ENCODE peak calls at places on chromosomes 6 and 20, in six cellular contexts. N is AG04449, P is left ventricle myocardium inferior, X is adrenal gland, D is nephron progenitor cell, V is heart right ventricle. L is an unnamed sample.

GRCh38 chr20:13085275-13085674 is 76.5 kb downstream of the SPTLC3 start:
- DNase-seq in N (no peak), P (no peak), X (no peak), D (no peak), V (no peak), L (no peak)

GRCh38 chr20:33601861-33602260 is 60.3 kb upstream of the C20orf144 start:
- DNase-seq in N (no peak), P (no peak), X (no peak), D (no peak), V (no peak), L (no peak)

GRCh38 chr20:12874933-12875332 is 133.8 kb upstream of the SPTLC3 start:
- DNase-seq in N (no peak), P (no peak), X (no peak), D (no peak), V (no peak), L (no peak)

GRCh38 chr20:17465236-17465635 is 65.9 kb downstream of the BFSP1 start:
- DNase-seq in N (no peak), P (no peak), X (no peak), D (no peak), V (no peak), L (no peak)

GRCh38 chr20:47233333-47234188 is 122.9 kb downstream of the ZMYND8 start:
- DNase-seq in N (peak; percentile 56), P (no peak), X (no peak), D (no peak), V (no peak), L (no peak)

GRCh38 chr6:139114741-139115140 is 20.1 kb upstream of the HECA start:
- DNase-seq in N (no peak), P (no peak), X (no peak), D (no peak), V (no peak), L (no peak)

GRCh38 chr20:10508468-10509251 is 73.6 kb downstream of the SLX4IP start:
- DNase-seq in N (no peak), P (no peak), X (peak; percentile 41), D (peak; percentile 17), V (no peak), L (no peak)

GRCh38 chr20:37586078-37586477 is 58.4 kb upstream of the BLCAP start:
- DNase-seq in N (no peak), P (no peak), X (no peak), D (no peak), V (no peak), L (no peak)

GRCh38 chr6:152727507-152727906 is 23.1 kb upstream of the VIP start:
- DNase-seq in N (no peak), P (no peak), X (no peak), D (no peak), V (no peak), L (no peak)

GRCh38 chr6:13484138-13484708 is 3.2 kb downstream of the GFOD1 start:
- DNase-seq in N (no peak), P (no peak), X (no peak), D (no peak), V (no peak), L (no peak)

GRCh38 chr6:35919827-35920751 is 809 bp downstream of the SRPK1 start:
- DNase-seq in N (no peak), P (no peak), X (peak; percentile 21), D (peak; percentile 40), V (peak; percentile 16), L (peak; percentile 48)

GRCh38 chr6:132687306-132687705 is 26.5 kb downstream of the VNN1 start:
- DNase-seq in N (no peak), P (no peak), X (no peak), D (no peak), V (no peak), L (peak; percentile 44)

GRCh38 chr6:12555267-12555666 is 161.3 kb upstream of the PHACTR1 start:
- DNase-seq in N (no peak), P (no peak), X (no peak), D (no peak), V (no peak), L (no peak)

GRCh38 chr6:71420693-71421328 is 132.2 kb downstream of the OGFRL1 start:
- DNase-seq in N (peak; percentile 71), P (peak; percentile 96), X (peak; percentile 95), D (peak; percentile 91), V (peak; percentile 95), L (peak; percentile 81)

GRCh38 chr6:36727491-36728021 is 29.9 kb downstream of the RAB44 start:
- DNase-seq in N (no peak), P (no peak), X (no peak), D (no peak), V (no peak), L (no peak)

GRCh38 chr6:20058912-20059311 is 153.4 kb downstream of the MBOAT1 start:
- DNase-seq in N (no peak), P (no peak), X (no peak), D (no peak), V (no peak), L (no peak)

GRCh38 chr20:11274137-11274536 is 600.3 kb upstream of the JAG1 start:
- DNase-seq in N (peak; percentile 55), P (no peak), X (peak; percentile 58), D (peak; percentile 36), V (no peak), L (no peak)

GRCh38 chr6:37283786-37284185 is 25.8 kb upstream of the TMEM217 start:
- DNase-seq in N (no peak), P (peak; percentile 65), X (peak; percentile 88), D (no peak), V (peak; percentile 59), L (no peak)

GRCh38 chr20:38162149-38162548 is 2.9 kb downstream of the TGM2 start:
- DNase-seq in N (no peak), P (no peak), X (no peak), D (no peak), V (no peak), L (no peak)

GRCh38 chr6:144582939-144583613 is 297.9 kb downstream of the UTRN start:
- DNase-seq in N (no peak), P (peak; percentile 39), X (no peak), D (peak; percentile 27), V (peak; percentile 44), L (no peak)

GRCh38 chr20:53867741-53868351 is 202.5 kb downstream of the BCAS1 start:
- DNase-seq in N (no peak), P (no peak), X (no peak), D (no peak), V (no peak), L (no peak)

GRCh38 chr20:32570401-32571190 is 14.5 kb downstream of the NOL4L start:
- DNase-seq in N (no peak), P (no peak), X (no peak), D (no peak), V (no peak), L (no peak)

GRCh38 chr20:63369724-63370622 is 8.8 kb upstream of the CHRNA4 start:
- DNase-seq in N (no peak), P (no peak), X (no peak), D (no peak), V (peak; percentile 2), L (no peak)

GRCh38 chr6:159079367-159079766 is 34.6 kb upstream of the TAGAP start:
- DNase-seq in N (no peak), P (no peak), X (no peak), D (no peak), V (no peak), L (no peak)

GRCh38 chr20:38804682-38805501 is 605 bp upstream of the PPP1R16B start:
- DNase-seq in N (no peak), P (no peak), X (no peak), D (no peak), V (peak; percentile 32), L (no peak)

GRCh38 chr6:136658711-136659110 is 108.5 kb upstream of the MAP7 start:
- DNase-seq in N (no peak), P (no peak), X (no peak), D (no peak), V (no peak), L (no peak)

GRCh38 chr6:102853249-102853955 is 1459.9 kb downstream of the GRIK2 start:
- DNase-seq in N (no peak), P (no peak), X (no peak), D (no peak), V (no peak), L (no peak)

GRCh38 chr6:53771780-53772624 is 22.8 kb upstream of the LRRC1 start:
- DNase-seq in N (no peak), P (no peak), X (no peak), D (no peak), V (no peak), L (no peak)

GRCh38 chr6:30312266-30312665 is 14.5 kb upstream of the TRIM39 start:
- DNase-seq in N (no peak), P (no peak), X (no peak), D (no peak), V (no peak), L (no peak)

GRCh38 chr6:168666170-168666569 is 225.2 kb downstream of the SMOC2 start:
- DNase-seq in N (no peak), P (no peak), X (no peak), D (no peak), V (no peak), L (no peak)

GRCh38 chr6:14661188-14661587 is 543.6 kb downstream of the CD83 start:
- DNase-seq in N (peak; percentile 19), P (no peak), X (no peak), D (no peak), V (no peak), L (no peak)

GRCh38 chr20:63141531-63141930 is 74.4 kb downstream of the YTHDF1 start:
- DNase-seq in N (no peak), P (no peak), X (no peak), D (no peak), V (no peak), L (no peak)

GRCh38 chr6:165889636-165890403 is 226.8 kb upstream of the PDE10A start:
- DNase-seq in N (no peak), P (no peak), X (peak; percentile 59), D (peak; percentile 48), V (no peak), L (no peak)
- TF ChIP-seq CTCF in N (peak; percentile 79), P (peak; percentile 70), X (peak; percentile 62), D (peak; percentile 58), V (peak; percentile 56), L (peak; percentile 74)

GRCh38 chr6:107652526-107653182 is 162.7 kb downstream of the SOBP start:
- DNase-seq in N (no peak), P (no peak), X (peak; percentile 50), D (no peak), V (no peak), L (no peak)
- TF ChIP-seq CTCF in N (no peak), P (no peak), X (no peak), D (no peak), V (no peak), L (no peak)

GRCh38 chr20:50415516-50416268 is 94.5 kb upstream of the PTPN1 start:
- DNase-seq in N (no peak), P (peak; percentile 100), X (peak; percentile 100), D (peak; percentile 39), V (peak; percentile 100), L (no peak)
- TF ChIP-seq CTCF in N (no peak), P (no peak), X (no peak), D (no peak), V (no peak), L (no peak)

GRCh38 chr6:129252377-129253071 is 369.6 kb downstream of the LAMA2 start:
- DNase-seq in N (no peak), P (no peak), X (no peak), D (no peak), V (no peak), L (no peak)
- TF ChIP-seq CTCF in N (no peak), P (peak; percentile 2), X (no peak), D (peak; percentile 11), V (no peak), L (no peak)